ENCODE peak calls at places on chromosomes 11 and 22, in seven cellular contexts. M is omental fat pad; V is stimulated activated naive CD4-positive, alpha-beta T cell; L is aorta; Y is mesenteric fat pad; B is stimulated activated CD4-positive, alpha-beta T cell treated with anti-CD3 and anti-CD28 coated beads, Interleukin-2, amount 100 ng/mL, for 48 hours; S is HTR-8/SVneo. H is an unnamed sample.

GRCh38 chr22:19085233-19086043 is 36.8 kb downstream of the DGCR2 start:
- DNase-seq in B (no peak), L (no peak), S (no peak), V (no peak), M (no peak), Y (no peak), H (no peak)

GRCh38 chr11:6553634-6554033 is 49.8 kb downstream of the RRP8 start:
- DNase-seq in L (no peak), Y (no peak), M (no peak), B (no peak), V (no peak), S (no peak), H (no peak)

GRCh38 chr11:112564228-112564955 is 303.7 kb upstream of the PLET1 start:
- DNase-seq in S (peak; percentile 32), B (no peak), V (no peak), Y (no peak), L (no peak), M (no peak), H (peak; percentile 67)

GRCh38 chr11:132862918-132863317 is 669.4 kb downstream of the OPCML start:
- DNase-seq in S (no peak), M (no peak), Y (no peak), V (no peak), B (no peak), L (no peak), H (no peak)

GRCh38 chr22:23754220-23754919 is at the start of gene VPREB3:
- DNase-seq in L (no peak), V (no peak), M (no peak), Y (no peak), S (no peak), B (no peak), H (no peak)

GRCh38 chr22:36026741-36027140 is 1.9 kb downstream of the RBFOX2 start:
- DNase-seq in M (no peak), Y (no peak), L (no peak), S (no peak), V (no peak), B (no peak), H (no peak)

GRCh38 chr11:19498986-19499669 is 213.5 kb upstream of the NAV2 start:
- DNase-seq in M (no peak), B (no peak), V (no peak), L (no peak), S (no peak), Y (no peak), H (no peak)

GRCh38 chr11:121553806-121554205 is 101.0 kb upstream of the SORL1-AS1 start:
- DNase-seq in L (no peak), Y (no peak), M (no peak), S (no peak), V (no peak), B (no peak), H (no peak)

GRCh38 chr11:933002-933820 is 7.5 kb downstream of the AP2A2 start:
- DNase-seq in B (no peak), M (no peak), Y (no peak), S (no peak), L (peak; percentile 63), V (no peak), H (no peak)

GRCh38 chr11:64843971-64844329 is 503 bp downstream of the CDC42BPG start:
- DNase-seq in V (no peak), M (no peak), B (no peak), Y (no peak), L (no peak), S (no peak), H (no peak)

GRCh38 chr11:128576555-128576954 is 10.8 kb downstream of the ETS1 start:
- DNase-seq in Y (no peak), S (no peak), L (no peak), B (no peak), V (no peak), M (no peak), H (no peak)

GRCh38 chr11:44737222-44737621 is 10.5 kb downstream of the TSPAN18 start:
- DNase-seq in S (no peak), M (no peak), B (no peak), L (no peak), V (no peak), Y (no peak), H (no peak)

GRCh38 chr11:132131051-132131450 is 760.6 kb downstream of the NTM start:
- DNase-seq in L (no peak), B (no peak), Y (no peak), V (no peak), S (no peak), M (no peak), H (no peak)

GRCh38 chr11:66484825-66485380 is 4.7 kb downstream of the DPP3 start:
- DNase-seq in M (no peak), L (no peak), B (no peak), V (no peak), S (no peak), Y (no peak), H (no peak)

GRCh38 chr11:67416416-67417335 is 1.2 kb downstream of the CARNS1 start:
- DNase-seq in M (no peak), Y (no peak), V (peak; percentile 86), S (no peak), B (no peak), L (no peak), H (no peak)

GRCh38 chr11:35623708-35624168 is 5.5 kb downstream of the FJX1 start:
- DNase-seq in S (peak; percentile 56), L (no peak), Y (no peak), B (no peak), M (no peak), V (no peak), H (no peak)

GRCh38 chr11:10205928-10206327 is 88.1 kb downstream of the SBF2 start:
- DNase-seq in L (no peak), V (no peak), Y (no peak), S (no peak), B (no peak), M (no peak), H (no peak)

GRCh38 chr11:44622190-44622650 is 56.8 kb downstream of the CD82 start:
- DNase-seq in L (peak; percentile 29), M (peak; percentile 9), Y (peak; percentile 55), B (no peak), S (no peak), V (no peak), H (peak; percentile 77)

GRCh38 chr11:65434667-65435179 is 12.1 kb downstream of the NEAT1 start:
- DNase-seq in V (no peak), L (no peak), S (no peak), M (no peak), Y (peak; percentile 24), B (no peak), H (peak; percentile 21)

GRCh38 chr11:64836448-64837072 is 7.9 kb downstream of the CDC42BPG start:
- DNase-seq in S (no peak), L (no peak), Y (no peak), B (no peak), M (no peak), V (no peak), H (no peak)

GRCh38 chr22:47484960-47485571 is 722.6 kb downstream of the TBC1D22A start:
- DNase-seq in L (no peak), V (no peak), B (no peak), Y (no peak), M (no peak), S (no peak), H (no peak)

GRCh38 chr11:12845739-12846358 is 163.3 kb upstream of the RASSF10 start:
- DNase-seq in M (no peak), Y (no peak), S (no peak), L (no peak), B (no peak), V (no peak), H (no peak)

GRCh38 chr11:57546869-57547518 is 9.6 kb downstream of the SMTNL1 start:
- DNase-seq in M (no peak), Y (no peak), L (no peak), B (no peak), V (no peak), S (peak; percentile 40), H (no peak)

GRCh38 chr11:32792948-32793475 is 1.4 kb downstream of the CCDC73 start:
- DNase-seq in L (peak; percentile 46), M (peak; percentile 30), Y (no peak), V (peak; percentile 13), B (peak; percentile 66), S (peak; percentile 45), H (no peak)

GRCh38 chr11:285894-286220 is 3.1 kb upstream of the PGGHG start:
- DNase-seq in V (no peak), B (no peak), Y (peak; percentile 55), S (no peak), L (no peak), M (no peak), H (no peak)

GRCh38 chr11:104892723-104893511 is 5.3 kb downstream of the CASP12 start:
- DNase-seq in S (peak; percentile 8), B (no peak), Y (no peak), V (no peak), L (no peak), M (no peak), H (no peak)

GRCh38 chr11:126129681-126130671 is 67.3 kb upstream of the CDON start:
- DNase-seq in Y (no peak), M (no peak), V (no peak), L (no peak), B (no peak), S (no peak), H (no peak)

GRCh38 chr11:62338218-62338617 is 970 bp downstream of the ASRGL1 start:
- DNase-seq in S (no peak), B (no peak), V (no peak), L (no peak), M (no peak), Y (no peak), H (no peak)

GRCh38 chr11:8017894-8018741 is 31.0 kb downstream of the EIF3F start:
- DNase-seq in Y (peak; percentile 51), V (no peak), S (no peak), B (no peak), M (no peak), L (no peak), H (peak; percentile 60)

GRCh38 chr22:38104084-38104483 is 6.4 kb downstream of the BAIAP2L2 start:
- DNase-seq in M (no peak), S (no peak), Y (no peak), B (no peak), V (no peak), L (peak; percentile 26), H (no peak)